ENCODE peak calls at places on chromosomes 2 and 18, in seven cellular contexts. L, Q, K, H, N, V and D are unnamed samples. For H3K4me1, the result is how much of the 10 kb centered on the place peaks cover.

GRCh38 chr2:172806426-172807008 is 70.9 kb downstream of the RAPGEF4 start:
- DNase-seq in L (peak), Q (peak), K (peak), H (no peak), N (no peak), V (no peak), D (peak)

GRCh38 chr2:214410128-214410775 is 602 bp upstream of the VWC2L start:
- DNase-seq in L (no peak), Q (no peak), K (no peak), H (no peak), N (no peak), V (no peak), D (no peak)

GRCh38 chr2:239393941-239394340 is 6.9 kb downstream of the HDAC4 start:
- DNase-seq in L (no peak), Q (peak), K (no peak), H (no peak), N (no peak), V (no peak), D (no peak)

GRCh38 chr2:48578313-48578712 is 39.3 kb upstream of the GTF2A1L start:
- DNase-seq in L (no peak), Q (no peak), K (no peak), H (no peak), N (no peak), V (no peak), D (no peak)

GRCh38 chr2:160039166-160039903 is 23.1 kb downstream of the PLA2R1 start:
- DNase-seq in L (no peak), Q (no peak), K (no peak), H (no peak), N (no peak), V (no peak), D (no peak)

GRCh38 chr2:240205348-240205747 is 64.9 kb upstream of the OTOS start:
- DNase-seq in L (no peak), Q (peak), K (no peak), H (no peak), N (peak), V (no peak), D (no peak)

GRCh38 chr18:32326450-32327309 is 136.8 kb downstream of the MEP1B start:
- DNase-seq in L (no peak), Q (no peak), K (no peak), H (no peak), N (no peak), V (no peak), D (no peak)

GRCh38 chr2:232236200-232236599 is 142.4 kb upstream of the ALPP start:
- DNase-seq in L (no peak), Q (peak), K (no peak), H (no peak), N (no peak), V (no peak), D (no peak)

GRCh38 chr2:43220982-43221659 is 5.3 kb downstream of the ZFP36L2 start:
- DNase-seq in L (no peak), Q (peak), K (peak), H (peak), N (peak), V (peak), D (peak)

GRCh38 chr2:170819941-170820646 is 3.4 kb downstream of the GAD1 start:
- DNase-seq in L (no peak), Q (no peak), K (peak), H (peak), N (peak), V (no peak), D (no peak)

GRCh38 chr18:58230438-58231179 is 186.6 kb downstream of the NEDD4L start:
- DNase-seq in L (no peak), Q (peak), K (no peak), H (no peak), N (no peak), V (peak), D (no peak)

GRCh38 chr2:209762564-209762963 is 9.1 kb upstream of the UNC80 start:
- DNase-seq in L (no peak), Q (no peak), K (no peak), H (no peak), N (no peak), V (no peak), D (no peak)

GRCh38 chr2:109129921-109130725 is 1.1 kb downstream of the SH3RF3 start:
- DNase-seq in L (no peak), Q (peak), K (no peak), H (peak), N (peak), V (no peak), D (no peak)

GRCh38 chr2:1929001-1929400 is 184.7 kb upstream of the PXDN start:
- DNase-seq in L (no peak), Q (no peak), K (no peak), H (no peak), N (no peak), V (no peak), D (no peak)

GRCh38 chr2:151043484-151043883 is 218.2 kb downstream of the RBM43 start:
- DNase-seq in L (no peak), Q (peak), K (no peak), H (no peak), N (no peak), V (no peak), D (no peak)

GRCh38 chr18:38028941-38029340 is 463.3 kb upstream of the CELF4 start:
- DNase-seq in L (no peak), Q (no peak), K (no peak), H (no peak), N (no peak), V (no peak), D (no peak)

GRCh38 chr18:48007955-48008701 is 77.7 kb upstream of the SMAD2 start:
- DNase-seq in L (peak), Q (peak), K (peak), H (no peak), N (peak), V (peak), D (no peak)

GRCh38 chr2:129606496-129607270 is 372.8 kb upstream of the RAB6C start:
- DNase-seq in L (no peak), Q (no peak), K (no peak), H (no peak), N (no peak), V (no peak), D (no peak)

GRCh38 chr2:229825476-229825875 is 96.3 kb downstream of the TRIP12 start:
- DNase-seq in L (no peak), Q (no peak), K (no peak), H (no peak), N (no peak), V (no peak), D (no peak)

GRCh38 chr2:20608666-20609348 is 42.1 kb downstream of the HS1BP3 start:
- DNase-seq in L (no peak), Q (no peak), K (no peak), H (peak), N (no peak), V (peak), D (no peak)

GRCh38 chr2:81194176-81194575 is 889.6 kb upstream of the LRRTM1 start:
- DNase-seq in L (no peak), Q (no peak), K (no peak), H (no peak), N (no peak), V (peak), D (no peak)

GRCh38 chr18:5395860-5396448 is 100.4 kb upstream of the ZBTB14 start:
- DNase-seq in L (no peak), Q (no peak), K (no peak), H (no peak), N (no peak), V (no peak), D (no peak)
- H3K4me1 ChIP-seq in L (under half), Q (under half), K (under half), H (under half), N (under half), V (under half), D (under half)

DNA sequence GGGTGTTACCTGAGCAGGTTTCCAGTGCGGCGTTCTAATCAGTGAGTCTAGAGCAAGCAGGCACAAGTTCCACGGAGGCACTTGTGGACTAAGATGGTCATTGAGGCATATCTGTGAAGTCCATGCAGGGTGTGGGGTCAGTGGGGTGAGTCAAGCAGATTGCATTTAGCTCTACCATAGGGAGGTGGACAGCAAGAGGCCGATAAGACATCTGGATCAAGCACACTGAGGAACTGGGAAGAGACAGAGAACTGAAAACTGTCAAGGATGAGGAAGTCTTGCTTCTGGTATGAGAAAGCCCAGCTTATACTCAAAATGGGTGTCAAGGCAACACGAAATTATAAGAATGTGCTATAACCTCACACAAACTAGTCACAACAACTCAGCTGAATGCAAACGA is 61.2 kb upstream of the SLC39A10 start:
- DNase-seq in L (no peak), Q (no peak), K (no peak), H (no peak), N (no peak), V (no peak), D (no peak)
- H3K4me1 ChIP-seq in L (under half), Q (under half), K (under half), H (under half), N (under half), V (under half), D (under half)

GRCh38 chr18:24987271-24987932 is 364.6 kb downstream of the ZNF521 start:
- DNase-seq in L (no peak), Q (peak), K (peak), H (no peak), N (peak), V (no peak), D (no peak)
- H3K4me1 ChIP-seq in L (under half), Q (under half), K (under half), H (under half), N (under half), V (under half), D (under half)

GRCh38 chr2:233976087-233976486 is 58.9 kb downstream of the TRPM8 start:
- DNase-seq in L (no peak), Q (no peak), K (no peak), H (no peak), N (no peak), V (no peak), D (no peak)
- H3K4me1 ChIP-seq in L (under half), Q (under half), K (under half), H (under half), N (under half), V (under half), D (under half)

GRCh38 chr2:98463988-98464771 is 19.5 kb downstream of the INPP4A start:
- DNase-seq in L (no peak), Q (no peak), K (no peak), H (peak), N (no peak), V (peak), D (no peak)
- H3K4me1 ChIP-seq in L (under half), Q (under half), K (under half), H (half or more), N (under half), V (under half), D (under half)

DNA sequence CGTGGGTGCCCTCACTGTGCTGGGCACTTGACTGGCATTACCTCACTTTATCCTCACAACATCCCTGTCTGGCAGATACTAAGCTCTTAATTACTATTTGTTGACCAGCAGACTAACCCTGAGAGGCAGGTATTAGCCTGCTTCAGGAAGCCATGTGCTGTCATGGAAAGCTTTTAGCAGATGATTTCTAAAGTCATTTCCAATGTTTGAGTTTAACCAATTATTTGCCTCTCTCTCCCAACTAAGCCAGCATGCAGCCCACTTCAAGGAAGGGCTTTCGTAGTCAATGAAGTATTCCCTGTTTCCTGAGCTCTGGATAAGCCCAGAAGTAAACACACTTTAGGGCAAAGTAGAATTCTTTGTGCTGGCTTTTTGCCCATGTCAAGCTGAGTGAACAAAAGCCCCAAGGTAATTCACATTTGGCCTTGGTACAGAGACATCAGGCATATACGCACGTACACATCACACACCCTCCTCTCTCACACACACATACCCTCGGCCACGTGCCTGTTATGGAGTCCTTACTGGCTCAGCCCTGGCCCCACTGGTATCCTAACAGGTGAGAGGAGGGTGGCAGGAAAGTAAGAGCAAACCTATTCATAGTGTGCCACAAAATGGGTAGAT is 108.6 kb downstream of the C1D start:
- DNase-seq in L (no peak), Q (no peak), K (no peak), H (no peak), N (no peak), V (no peak), D (no peak)
- H3K4me1 ChIP-seq in L (under half), Q (under half), K (under half), H (under half), N (under half), V (under half), D (under half)

GRCh38 chr2:42200534-42201227 is 31.5 kb downstream of the EML4 start:
- DNase-seq in L (no peak), Q (peak), K (no peak), H (no peak), N (no peak), V (no peak), D (no peak)
- H3K4me1 ChIP-seq in L (under half), Q (under half), K (under half), H (half or more), N (under half), V (under half), D (under half)

DNA sequence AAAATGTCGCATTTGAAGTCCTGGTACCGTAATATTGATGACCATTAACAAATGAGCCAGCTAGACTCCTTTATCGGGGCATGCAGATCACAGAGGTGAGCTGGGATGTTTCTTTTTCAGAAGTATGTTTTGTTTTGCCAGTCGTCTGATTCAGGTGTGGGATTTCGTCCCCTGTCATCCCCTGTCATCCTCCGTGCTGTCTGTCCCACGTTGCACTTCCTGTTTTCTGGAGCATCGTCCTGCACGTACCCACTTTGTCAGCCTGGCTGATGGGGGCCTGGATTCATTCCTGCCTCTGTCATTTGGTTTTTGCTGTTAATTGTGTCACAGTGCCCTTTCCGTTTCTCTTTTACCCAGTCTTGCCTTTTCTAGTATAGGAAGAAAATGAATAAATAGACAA is 72.8 kb downstream of the ASAP2 start:
- DNase-seq in L (no peak), Q (no peak), K (no peak), H (no peak), N (no peak), V (no peak), D (no peak)
- H3K4me1 ChIP-seq in L (under half), Q (under half), K (under half), H (under half), N (under half), V (under half), D (under half)

GRCh38 chr2:64120008-64120407 is 24.2 kb downstream of the PELI1 start:
- DNase-seq in L (peak), Q (no peak), K (no peak), H (no peak), N (no peak), V (no peak), D (no peak)

GRCh38 chr2:64122358-64122757 is 21.9 kb downstream of the PELI1 start:
- DNase-seq in L (no peak), Q (no peak), K (no peak), H (no peak), N (no peak), V (peak), D (peak)

GRCh38 chr2:64120928-64121327 is 23.3 kb downstream of the PELI1 start:
- DNase-seq in L (no peak), Q (peak), K (no peak), H (no peak), N (no peak), V (no peak), D (no peak)

GRCh38 chr2:64115808-64116598 is 28.2 kb downstream of the PELI1 start:
- DNase-seq in L (no peak), Q (no peak), K (no peak), H (no peak), N (no peak), V (peak), D (no peak)

DNA sequence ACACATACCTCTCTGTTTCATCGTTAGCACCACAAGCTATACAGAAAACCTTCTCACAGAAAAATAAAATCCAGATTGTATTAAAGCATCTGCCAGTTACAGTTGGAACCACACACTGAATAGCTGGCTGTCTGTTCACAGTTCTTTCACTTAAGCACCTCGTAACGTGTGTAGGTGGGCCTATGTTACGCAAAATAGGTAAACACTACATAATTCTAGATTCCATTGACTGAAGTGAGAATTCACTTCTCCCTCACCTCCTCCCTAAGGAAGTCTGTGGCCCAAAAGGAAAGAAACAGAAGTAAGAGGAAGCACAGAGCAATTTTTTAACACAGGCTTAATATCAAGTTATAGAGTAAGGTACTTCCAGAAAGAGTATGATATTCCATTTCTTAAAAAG is 24.9 kb downstream of the PELI1 start:
- DNase-seq in L (no peak), Q (no peak), K (no peak), H (no peak), N (no peak), V (no peak), D (no peak)
- H3K4me1 ChIP-seq in L (under half), Q (under half), K (under half), H (under half), N (under half), V (under half), D (half or more)

DNA sequence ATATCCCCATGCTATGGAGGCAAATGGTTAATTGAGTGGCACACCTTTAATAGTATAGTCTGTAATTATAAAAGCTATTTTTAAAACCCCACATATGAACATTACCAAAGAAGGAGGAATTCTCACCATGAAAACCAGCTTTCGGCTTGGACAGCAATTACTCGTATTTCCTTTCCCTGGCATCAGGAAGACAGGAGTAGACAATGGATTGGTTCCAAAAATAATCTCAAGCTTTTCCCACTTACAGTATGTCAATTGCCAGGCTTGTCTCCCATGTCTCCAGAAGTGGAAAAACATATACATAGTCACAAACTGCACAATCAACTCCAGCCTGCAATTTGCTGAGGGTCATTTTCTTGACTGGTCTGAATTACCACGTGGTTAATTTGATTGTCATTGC is 124.1 kb upstream of the PELI1 start:
- DNase-seq in L (no peak), Q (no peak), K (no peak), H (no peak), N (no peak), V (no peak), D (no peak)
- H3K4me1 ChIP-seq in L (under half), Q (under half), K (under half), H (under half), N (under half), V (under half), D (under half)